ENCODE peak calls at places on chromosomes 5 and 9, in nine cellular contexts. One of them, this sample, is unnamed.

GRCh38 chr5:9165567-9165966 is 380.3 kb downstream of the SEMA5A start:
- DNase-seq in uterus: no peak
- DNase-seq in A549: no peak
- DNase-seq in fibroblast of lung: peak; percentile 15
- DNase-seq in heart right ventricle: no peak
- DNase-seq in upper lobe of right lung: no peak
- DNase-seq in tibial artery: no peak
- DNase-seq in osteoblast: no peak
- DNase-seq in hepatocyte: no peak
- DNase-seq in this sample: no peak

GRCh38 chr9:27712826-27713225 is 139.5 kb upstream of the C9orf72 start:
- DNase-seq in uterus: no peak
- DNase-seq in A549: no peak
- DNase-seq in fibroblast of lung: no peak
- DNase-seq in heart right ventricle: no peak
- DNase-seq in upper lobe of right lung: no peak
- DNase-seq in tibial artery: no peak
- DNase-seq in osteoblast: peak; percentile 41
- DNase-seq in hepatocyte: no peak
- DNase-seq in this sample: no peak

GRCh38 chr5:156326718-156327259 is at the start of gene SGCD:
- DNase-seq in uterus: peak; percentile 53
- DNase-seq in A549: peak; percentile 47
- DNase-seq in fibroblast of lung: peak; percentile 89
- DNase-seq in heart right ventricle: peak; percentile 67
- DNase-seq in upper lobe of right lung: peak; percentile 73
- DNase-seq in tibial artery: peak; percentile 87
- DNase-seq in osteoblast: peak; percentile 88
- DNase-seq in hepatocyte: peak; percentile 70
- DNase-seq in this sample: peak; percentile 47

GRCh38 chr5:8209500-8209899 is 340.6 kb downstream of the MTRR start:
- DNase-seq in uterus: no peak
- DNase-seq in A549: no peak
- DNase-seq in fibroblast of lung: no peak
- DNase-seq in heart right ventricle: no peak
- DNase-seq in upper lobe of right lung: no peak
- DNase-seq in tibial artery: no peak
- DNase-seq in osteoblast: no peak
- DNase-seq in hepatocyte: no peak
- DNase-seq in this sample: no peak

GRCh38 chr5:65913519-65913918 is 12.9 kb upstream of the ERBIN start:
- DNase-seq in uterus: no peak
- DNase-seq in A549: no peak
- DNase-seq in fibroblast of lung: peak; percentile 25
- DNase-seq in heart right ventricle: no peak
- DNase-seq in upper lobe of right lung: no peak
- DNase-seq in tibial artery: no peak
- DNase-seq in osteoblast: no peak
- DNase-seq in hepatocyte: no peak
- DNase-seq in this sample: no peak

GRCh38 chr5:151678713-151679112 is 8.0 kb downstream of the SPARC start:
- DNase-seq in uterus: no peak
- DNase-seq in A549: no peak
- DNase-seq in fibroblast of lung: no peak
- DNase-seq in heart right ventricle: no peak
- DNase-seq in upper lobe of right lung: no peak
- DNase-seq in tibial artery: no peak
- DNase-seq in osteoblast: no peak
- DNase-seq in hepatocyte: no peak
- DNase-seq in this sample: no peak

GRCh38 chr9:136688274-136689107 is 1.2 kb upstream of the AGPAT2 start:
- DNase-seq in uterus: no peak
- DNase-seq in A549: no peak
- DNase-seq in fibroblast of lung: peak; percentile 54
- DNase-seq in heart right ventricle: no peak
- DNase-seq in upper lobe of right lung: peak; percentile 67
- DNase-seq in tibial artery: no peak
- DNase-seq in osteoblast: no peak
- DNase-seq in hepatocyte: no peak
- DNase-seq in this sample: no peak

GRCh38 chr5:119522841-119523240 is 70.5 kb downstream of the HSD17B4 start:
- DNase-seq in uterus: no peak
- DNase-seq in A549: no peak
- DNase-seq in fibroblast of lung: no peak
- DNase-seq in heart right ventricle: no peak
- DNase-seq in upper lobe of right lung: no peak
- DNase-seq in tibial artery: no peak
- DNase-seq in osteoblast: no peak
- DNase-seq in hepatocyte: no peak
- DNase-seq in this sample: no peak

GRCh38 chr9:123763910-123764588 is 165.9 kb downstream of the DENND1A start:
- DNase-seq in uterus: no peak
- DNase-seq in A549: peak; percentile 5
- DNase-seq in fibroblast of lung: peak; percentile 42
- DNase-seq in heart right ventricle: no peak
- DNase-seq in upper lobe of right lung: no peak
- DNase-seq in tibial artery: no peak
- DNase-seq in osteoblast: peak; percentile 87
- DNase-seq in hepatocyte: no peak
- DNase-seq in this sample: no peak

GRCh38 chr9:130039504-130040147 is 3.4 kb downstream of the FNBP1 start:
- DNase-seq in uterus: no peak
- DNase-seq in A549: peak; percentile 51
- DNase-seq in fibroblast of lung: no peak
- DNase-seq in heart right ventricle: no peak
- DNase-seq in upper lobe of right lung: no peak
- DNase-seq in tibial artery: no peak
- DNase-seq in osteoblast: peak; percentile 32
- DNase-seq in hepatocyte: no peak
- DNase-seq in this sample: no peak

GRCh38 chr5:107422494-107422893 is 248.2 kb downstream of the EFNA5 start:
- DNase-seq in uterus: no peak
- DNase-seq in A549: no peak
- DNase-seq in fibroblast of lung: no peak
- DNase-seq in heart right ventricle: no peak
- DNase-seq in upper lobe of right lung: no peak
- DNase-seq in tibial artery: no peak
- DNase-seq in osteoblast: no peak
- DNase-seq in hepatocyte: no peak
- DNase-seq in this sample: no peak

GRCh38 chr9:38017149-38017884 is 51.7 kb downstream of the SHB start:
- DNase-seq in uterus: no peak
- DNase-seq in A549: peak; percentile 73
- DNase-seq in fibroblast of lung: no peak
- DNase-seq in heart right ventricle: peak; percentile 73
- DNase-seq in upper lobe of right lung: peak; percentile 87
- DNase-seq in tibial artery: peak; percentile 83
- DNase-seq in osteoblast: peak; percentile 66
- DNase-seq in hepatocyte: no peak
- DNase-seq in this sample: peak; percentile 81

GRCh38 chr9:127267793-127268507 is 3.4 kb downstream of the GARNL3 start:
- DNase-seq in uterus: no peak
- DNase-seq in A549: no peak
- DNase-seq in fibroblast of lung: no peak
- DNase-seq in heart right ventricle: no peak
- DNase-seq in upper lobe of right lung: no peak
- DNase-seq in tibial artery: no peak
- DNase-seq in osteoblast: no peak
- DNase-seq in hepatocyte: no peak
- DNase-seq in this sample: no peak

GRCh38 chr5:66805514-66806430 is 209.6 kb downstream of the MAST4 start:
- DNase-seq in uterus: no peak
- DNase-seq in A549: no peak
- DNase-seq in fibroblast of lung: no peak
- DNase-seq in heart right ventricle: no peak
- DNase-seq in upper lobe of right lung: no peak
- DNase-seq in tibial artery: no peak
- DNase-seq in osteoblast: no peak
- DNase-seq in hepatocyte: no peak
- DNase-seq in this sample: no peak

GRCh38 chr9:15433661-15434060 is 11.0 kb downstream of the SNAPC3 start:
- DNase-seq in uterus: no peak
- DNase-seq in A549: no peak
- DNase-seq in fibroblast of lung: no peak
- DNase-seq in heart right ventricle: no peak
- DNase-seq in upper lobe of right lung: no peak
- DNase-seq in tibial artery: no peak
- DNase-seq in osteoblast: no peak
- DNase-seq in hepatocyte: no peak
- DNase-seq in this sample: no peak

GRCh38 chr5:175247146-175247545 is 196.8 kb downstream of the DRD1 start:
- DNase-seq in uterus: no peak
- DNase-seq in A549: no peak
- DNase-seq in fibroblast of lung: no peak
- DNase-seq in heart right ventricle: no peak
- DNase-seq in upper lobe of right lung: no peak
- DNase-seq in tibial artery: no peak
- DNase-seq in osteoblast: no peak
- DNase-seq in hepatocyte: no peak
- DNase-seq in this sample: no peak

GRCh38 chr5:158801286-158801685 is 298.4 kb downstream of the EBF1 start:
- DNase-seq in uterus: no peak
- DNase-seq in A549: no peak
- DNase-seq in fibroblast of lung: no peak
- DNase-seq in heart right ventricle: no peak
- DNase-seq in upper lobe of right lung: no peak
- DNase-seq in tibial artery: no peak
- DNase-seq in osteoblast: no peak
- DNase-seq in hepatocyte: no peak
- DNase-seq in this sample: no peak

GRCh38 chr5:19771174-19771835 is 216.7 kb downstream of the CDH18 start:
- DNase-seq in uterus: no peak
- DNase-seq in A549: no peak
- DNase-seq in fibroblast of lung: peak; percentile 58
- DNase-seq in heart right ventricle: no peak
- DNase-seq in upper lobe of right lung: no peak
- DNase-seq in tibial artery: no peak
- DNase-seq in osteoblast: no peak
- DNase-seq in hepatocyte: peak; percentile 9
- DNase-seq in this sample: no peak

GRCh38 chr5:172493906-172494305 is 39.6 kb upstream of the SH3PXD2B start:
- DNase-seq in uterus: peak; percentile 4
- DNase-seq in A549: no peak
- DNase-seq in fibroblast of lung: no peak
- DNase-seq in heart right ventricle: no peak
- DNase-seq in upper lobe of right lung: no peak
- DNase-seq in tibial artery: peak; percentile 20
- DNase-seq in osteoblast: no peak
- DNase-seq in hepatocyte: no peak
- DNase-seq in this sample: no peak
- H3K4me1 ChIP-seq in uterus: peaks cover 5% of the 10 kb centered on the region
- H3K4me1 ChIP-seq in A549: no peaks in the 10 kb centered on the region
- H3K4me1 ChIP-seq in fibroblast of lung: no peaks in the 10 kb centered on the region
- H3K4me1 ChIP-seq in heart right ventricle: peaks cover 16% of the 10 kb centered on the region
- H3K4me1 ChIP-seq in upper lobe of right lung: peaks cover 7% of the 10 kb centered on the region
- H3K4me1 ChIP-seq in tibial artery: no peaks in the 10 kb centered on the region
- H3K4me1 ChIP-seq in osteoblast: peaks cover 13% of the 10 kb centered on the region
- H3K4me1 ChIP-seq in hepatocyte: no peaks in the 10 kb centered on the region
- H3K4me1 ChIP-seq in this sample: peaks cover 12% of the 10 kb centered on the region

GRCh38 chr5:68891718-68892117 is 202.1 kb upstream of the SLC30A5 start:
- DNase-seq in uterus: no peak
- DNase-seq in A549: no peak
- DNase-seq in fibroblast of lung: no peak
- DNase-seq in heart right ventricle: no peak
- DNase-seq in upper lobe of right lung: no peak
- DNase-seq in tibial artery: no peak
- DNase-seq in osteoblast: no peak
- DNase-seq in hepatocyte: no peak
- DNase-seq in this sample: no peak
- TF ChIP-seq CTCF in uterus: no peak
- TF ChIP-seq CTCF in A549: no peak
- TF ChIP-seq CTCF in fibroblast of lung: no peak
- TF ChIP-seq CTCF in heart right ventricle: no peak
- TF ChIP-seq CTCF in upper lobe of right lung: no peak
- TF ChIP-seq CTCF in tibial artery: no peak
- TF ChIP-seq CTCF in osteoblast: no peak
- TF ChIP-seq CTCF in hepatocyte: no peak
- TF ChIP-seq CTCF in this sample: no peak

GRCh38 chr5:93956006-93956405 is 214.6 kb upstream of the POU5F2 start:
- DNase-seq in uterus: no peak
- DNase-seq in A549: no peak
- DNase-seq in fibroblast of lung: no peak
- DNase-seq in heart right ventricle: no peak
- DNase-seq in upper lobe of right lung: no peak
- DNase-seq in tibial artery: no peak
- DNase-seq in osteoblast: peak; percentile 8
- DNase-seq in hepatocyte: no peak
- DNase-seq in this sample: no peak

GRCh38 chr5:93953442-93953841 is 212.0 kb upstream of the POU5F2 start:
- DNase-seq in uterus: no peak
- DNase-seq in A549: no peak
- DNase-seq in fibroblast of lung: no peak
- DNase-seq in heart right ventricle: no peak
- DNase-seq in upper lobe of right lung: no peak
- DNase-seq in tibial artery: no peak
- DNase-seq in osteoblast: no peak
- DNase-seq in hepatocyte: no peak
- DNase-seq in this sample: no peak

GRCh38 chr5:93960044-93960443 is 218.6 kb upstream of the POU5F2 start:
- DNase-seq in uterus: no peak
- DNase-seq in A549: no peak
- DNase-seq in fibroblast of lung: no peak
- DNase-seq in heart right ventricle: no peak
- DNase-seq in upper lobe of right lung: no peak
- DNase-seq in tibial artery: no peak
- DNase-seq in osteoblast: no peak
- DNase-seq in hepatocyte: no peak
- DNase-seq in this sample: no peak

DNA sequence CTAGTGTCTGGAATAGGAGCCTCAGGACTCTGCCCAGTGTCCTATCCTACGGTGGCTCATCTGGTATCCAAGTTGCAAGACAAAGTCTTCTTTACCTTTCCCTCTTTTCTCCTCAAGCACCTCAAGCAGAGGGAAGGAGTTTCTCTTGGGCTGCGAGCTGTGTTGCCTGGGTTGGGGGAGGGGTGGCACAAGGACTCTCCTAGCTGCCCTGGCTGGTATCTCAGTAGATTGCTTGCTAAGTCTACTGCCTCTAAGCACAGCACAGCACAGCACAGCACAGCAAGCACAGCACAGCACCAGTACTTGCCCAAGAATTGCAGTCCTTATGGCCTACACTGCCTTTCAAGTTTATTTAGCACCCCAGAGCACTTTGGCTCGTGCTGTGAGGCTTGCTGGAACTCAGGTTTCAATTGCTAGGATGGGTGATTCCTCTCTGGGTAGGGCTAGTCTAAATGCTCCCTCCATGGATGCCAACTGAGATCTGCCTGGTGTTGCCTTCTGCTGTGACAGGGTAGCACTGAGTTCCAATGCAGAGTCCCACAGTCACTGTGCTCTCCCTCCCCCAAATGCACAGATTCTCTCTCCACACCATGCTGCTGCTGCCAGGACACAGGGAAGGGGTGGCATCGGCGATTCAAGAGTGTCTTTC is 213.1 kb upstream of the POU5F2 start:
- DNase-seq in uterus: no peak
- DNase-seq in A549: no peak
- DNase-seq in fibroblast of lung: no peak
- DNase-seq in heart right ventricle: no peak
- DNase-seq in upper lobe of right lung: no peak
- DNase-seq in tibial artery: no peak
- DNase-seq in osteoblast: peak; percentile 5
- DNase-seq in hepatocyte: no peak
- DNase-seq in this sample: no peak
- H3K4me1 ChIP-seq in uterus: no peaks in the 10 kb centered on the region
- H3K4me1 ChIP-seq in A549: no peaks in the 10 kb centered on the region
- H3K4me1 ChIP-seq in fibroblast of lung: no peaks in the 10 kb centered on the region
- H3K4me1 ChIP-seq in heart right ventricle: no peaks in the 10 kb centered on the region
- H3K4me1 ChIP-seq in upper lobe of right lung: no peaks in the 10 kb centered on the region
- H3K4me1 ChIP-seq in tibial artery: no peaks in the 10 kb centered on the region
- H3K4me1 ChIP-seq in osteoblast: no peaks in the 10 kb centered on the region
- H3K4me1 ChIP-seq in hepatocyte: no peaks in the 10 kb centered on the region
- H3K4me1 ChIP-seq in this sample: no peaks in the 10 kb centered on the region

GRCh38 chr9:111597852-111598729 is 1.4 kb downstream of the PTGR1 start:
- DNase-seq in uterus: peak; percentile 73
- DNase-seq in A549: peak; percentile 78
- DNase-seq in fibroblast of lung: peak; percentile 74
- DNase-seq in heart right ventricle: peak; percentile 49
- DNase-seq in upper lobe of right lung: peak; percentile 81
- DNase-seq in tibial artery: peak; percentile 80
- DNase-seq in osteoblast: peak; percentile 83
- DNase-seq in hepatocyte: peak; percentile 83
- DNase-seq in this sample: peak; percentile 80
- TF ChIP-seq CTCF in uterus: peak; percentile 41
- TF ChIP-seq CTCF in A549: peak; percentile 87
- TF ChIP-seq CTCF in fibroblast of lung: peak; percentile 66
- TF ChIP-seq CTCF in heart right ventricle: peak; percentile 59
- TF ChIP-seq CTCF in upper lobe of right lung: peak; percentile 72
- TF ChIP-seq CTCF in tibial artery: peak; percentile 64
- TF ChIP-seq CTCF in osteoblast: peak; percentile 78
- TF ChIP-seq CTCF in hepatocyte: peak; percentile 76
- TF ChIP-seq CTCF in this sample: peak; percentile 74

This sample was measured in lower lobe of right lung.